ENCODE peak calls at places on chromosomes 2 and 18, in six cellular contexts. One of them, this sample, is unnamed. For H3K79me1, the result is how much of the 10 kb centered on the place peaks cover.

GRCh38 chr2:150561076-150561475 is 73.6 kb upstream of the RND3 start:
- DNase-seq in H1: no peak
- DNase-seq in H9: no peak
- DNase-seq in trophoblast cell: no peak
- DNase-seq in mesenchymal stem cell: no peak
- DNase-seq in IMR-90: no peak
- DNase-seq in this sample: no peak

GRCh38 chr2:158232476-158232875 is 130.8 kb downstream of the UPP2 start:
- DNase-seq in mesenchymal stem cell: peak
- DNase-seq in IMR-90: no peak
- DNase-seq in H9: no peak
- DNase-seq in H1: no peak
- DNase-seq in trophoblast cell: no peak
- DNase-seq in this sample: no peak

GRCh38 chr2:12090072-12090471 is 343.6 kb downstream of the LPIN1 start:
- DNase-seq in mesenchymal stem cell: no peak
- DNase-seq in trophoblast cell: no peak
- DNase-seq in H9: no peak
- DNase-seq in H1: no peak
- DNase-seq in IMR-90: no peak
- DNase-seq in this sample: no peak

GRCh38 chr2:206217162-206217561 is 57.3 kb upstream of the ZDBF2 start:
- DNase-seq in H9: no peak
- DNase-seq in mesenchymal stem cell: no peak
- DNase-seq in H1: no peak
- DNase-seq in IMR-90: no peak
- DNase-seq in trophoblast cell: no peak
- DNase-seq in this sample: peak

GRCh38 chr2:21676676-21677075 is 552.9 kb downstream of the TDRD15 start:
- DNase-seq in IMR-90: peak
- DNase-seq in trophoblast cell: no peak
- DNase-seq in H9: no peak
- DNase-seq in mesenchymal stem cell: no peak
- DNase-seq in H1: no peak
- DNase-seq in this sample: no peak

GRCh38 chr2:20608666-20609348 is 42.1 kb downstream of the HS1BP3 start:
- DNase-seq in H1: no peak
- DNase-seq in IMR-90: peak
- DNase-seq in mesenchymal stem cell: no peak
- DNase-seq in trophoblast cell: no peak
- DNase-seq in H9: no peak
- DNase-seq in this sample: no peak

GRCh38 chr2:115484983-115485382 is 1042.5 kb downstream of the DPP10 start:
- DNase-seq in H9: no peak
- DNase-seq in trophoblast cell: no peak
- DNase-seq in IMR-90: no peak
- DNase-seq in H1: no peak
- DNase-seq in mesenchymal stem cell: no peak
- DNase-seq in this sample: no peak

GRCh38 chr2:13884271-13884976 is 748.1 kb upstream of the LRATD1 start:
- DNase-seq in IMR-90: no peak
- DNase-seq in H1: no peak
- DNase-seq in mesenchymal stem cell: no peak
- DNase-seq in trophoblast cell: no peak
- DNase-seq in H9: no peak
- DNase-seq in this sample: no peak

GRCh38 chr18:50662775-50663383 is 103.0 kb downstream of the MAPK4 start:
- DNase-seq in mesenchymal stem cell: no peak
- DNase-seq in trophoblast cell: no peak
- DNase-seq in H1: no peak
- DNase-seq in H9: no peak
- DNase-seq in IMR-90: no peak
- DNase-seq in this sample: peak

GRCh38 chr2:172082944-172083718 is 2.2 kb upstream of the DLX1 start:
- DNase-seq in H1: peak
- DNase-seq in trophoblast cell: no peak
- DNase-seq in mesenchymal stem cell: peak
- DNase-seq in IMR-90: no peak
- DNase-seq in H9: no peak
- DNase-seq in this sample: peak

GRCh38 chr18:75227535-75227934 is 16.9 kb downstream of the TSHZ1 start:
- DNase-seq in H9: no peak
- DNase-seq in mesenchymal stem cell: no peak
- DNase-seq in IMR-90: no peak
- DNase-seq in H1: no peak
- DNase-seq in trophoblast cell: no peak
- DNase-seq in this sample: no peak

GRCh38 chr18:64042728-64043358 is 73.0 kb downstream of the SERPINB8 start:
- DNase-seq in H1: no peak
- DNase-seq in trophoblast cell: no peak
- DNase-seq in mesenchymal stem cell: no peak
- DNase-seq in IMR-90: no peak
- DNase-seq in H9: no peak
- DNase-seq in this sample: no peak

GRCh38 chr2:164906947-164907346 is 48.4 kb downstream of the SLC38A11 start:
- DNase-seq in mesenchymal stem cell: no peak
- DNase-seq in trophoblast cell: no peak
- DNase-seq in H1: no peak
- DNase-seq in IMR-90: no peak
- DNase-seq in H9: no peak
- DNase-seq in this sample: no peak

GRCh38 chr2:148965596-148966431 is 72.7 kb upstream of the LYPD6B start:
- DNase-seq in H1: no peak
- DNase-seq in trophoblast cell: no peak
- DNase-seq in IMR-90: no peak
- DNase-seq in H9: no peak
- DNase-seq in mesenchymal stem cell: no peak
- DNase-seq in this sample: no peak

GRCh38 chr2:621303-622099 is 55.7 kb downstream of the TMEM18 start:
- DNase-seq in mesenchymal stem cell: no peak
- DNase-seq in IMR-90: no peak
- DNase-seq in H1: peak
- DNase-seq in H9: peak
- DNase-seq in trophoblast cell: no peak
- DNase-seq in this sample: no peak

GRCh38 chr18:77992057-77992456 is 742.4 kb downstream of the GALR1 start:
- DNase-seq in H1: no peak
- DNase-seq in H9: no peak
- DNase-seq in mesenchymal stem cell: no peak
- DNase-seq in IMR-90: no peak
- DNase-seq in trophoblast cell: no peak
- DNase-seq in this sample: no peak

GRCh38 chr18:77993188-77993981 is 743.7 kb downstream of the GALR1 start:
- DNase-seq in mesenchymal stem cell: no peak
- DNase-seq in H1: no peak
- DNase-seq in H9: no peak
- DNase-seq in trophoblast cell: no peak
- DNase-seq in IMR-90: no peak
- DNase-seq in this sample: no peak

GRCh38 chr18:77990901-77991300 is 741.3 kb downstream of the GALR1 start:
- DNase-seq in trophoblast cell: no peak
- DNase-seq in mesenchymal stem cell: no peak
- DNase-seq in H9: no peak
- DNase-seq in H1: no peak
- DNase-seq in IMR-90: no peak
- DNase-seq in this sample: no peak

GRCh38 chr18:77990131-77990530 is 740.5 kb downstream of the GALR1 start:
- DNase-seq in mesenchymal stem cell: no peak
- DNase-seq in IMR-90: no peak
- DNase-seq in H9: no peak
- DNase-seq in trophoblast cell: no peak
- DNase-seq in H1: no peak
- DNase-seq in this sample: no peak

DNA sequence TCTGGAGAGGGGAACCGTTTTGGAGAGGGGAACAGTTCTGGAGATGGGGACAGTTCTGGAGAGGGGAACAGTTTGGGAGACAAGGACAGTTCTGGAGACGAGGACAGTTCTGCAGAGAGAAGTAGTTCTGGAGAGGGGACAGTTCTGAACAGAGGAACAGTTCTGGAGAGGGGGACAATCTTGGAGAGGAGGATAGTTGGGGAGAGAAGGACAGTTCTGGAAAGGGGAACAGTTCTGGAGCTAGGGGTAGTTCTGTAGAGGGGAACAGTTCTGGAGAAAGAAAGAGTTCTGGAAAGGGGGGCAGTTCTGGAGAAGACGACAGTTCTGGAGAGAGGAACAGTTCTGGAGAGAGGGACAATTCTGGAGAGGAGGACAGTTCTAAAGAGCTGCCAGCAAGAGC is 745.9 kb downstream of the GALR1 start:
- DNase-seq in H9: no peak
- DNase-seq in H1: no peak
- DNase-seq in trophoblast cell: no peak
- DNase-seq in mesenchymal stem cell: no peak
- DNase-seq in IMR-90: no peak
- DNase-seq in this sample: no peak
- H2AFZ ChIP-seq in H9: no peak
- H2AFZ ChIP-seq in H1: no peak
- H2AFZ ChIP-seq in trophoblast cell: no peak
- H2AFZ ChIP-seq in mesenchymal stem cell: no peak
- H2AFZ ChIP-seq in IMR-90: no peak
- H2AFZ ChIP-seq in this sample: no peak

GRCh38 chr2:98452396-98453027 is 7.9 kb downstream of the INPP4A start:
- DNase-seq in trophoblast cell: no peak
- DNase-seq in mesenchymal stem cell: no peak
- DNase-seq in H1: peak
- DNase-seq in IMR-90: no peak
- DNase-seq in H9: no peak
- DNase-seq in this sample: no peak

GRCh38 chr2:98455494-98455976 is 10.9 kb downstream of the INPP4A start:
- DNase-seq in IMR-90: peak
- DNase-seq in H1: peak
- DNase-seq in mesenchymal stem cell: peak
- DNase-seq in H9: no peak
- DNase-seq in trophoblast cell: no peak
- DNase-seq in this sample: no peak

GRCh38 chr2:98453531-98453930 is 8.9 kb downstream of the INPP4A start:
- DNase-seq in IMR-90: no peak
- DNase-seq in mesenchymal stem cell: no peak
- DNase-seq in trophoblast cell: no peak
- DNase-seq in H1: peak
- DNase-seq in H9: no peak
- DNase-seq in this sample: no peak

GRCh38 chr2:98454073-98454472 is 9.4 kb downstream of the INPP4A start:
- DNase-seq in trophoblast cell: no peak
- DNase-seq in H9: no peak
- DNase-seq in IMR-90: no peak
- DNase-seq in H1: no peak
- DNase-seq in mesenchymal stem cell: peak
- DNase-seq in this sample: no peak

GRCh38 chr2:98454500-98455235 is 10.0 kb downstream of the INPP4A start:
- DNase-seq in H9: no peak
- DNase-seq in H1: no peak
- DNase-seq in IMR-90: peak
- DNase-seq in trophoblast cell: no peak
- DNase-seq in mesenchymal stem cell: peak
- DNase-seq in this sample: no peak
- H3K79me1 ChIP-seq in H9: under half
- H3K79me1 ChIP-seq in H1: under half
- H3K79me1 ChIP-seq in IMR-90: under half
- H3K79me1 ChIP-seq in trophoblast cell: under half
- H3K79me1 ChIP-seq in mesenchymal stem cell: under half
- H3K79me1 ChIP-seq in this sample: under half

DNA sequence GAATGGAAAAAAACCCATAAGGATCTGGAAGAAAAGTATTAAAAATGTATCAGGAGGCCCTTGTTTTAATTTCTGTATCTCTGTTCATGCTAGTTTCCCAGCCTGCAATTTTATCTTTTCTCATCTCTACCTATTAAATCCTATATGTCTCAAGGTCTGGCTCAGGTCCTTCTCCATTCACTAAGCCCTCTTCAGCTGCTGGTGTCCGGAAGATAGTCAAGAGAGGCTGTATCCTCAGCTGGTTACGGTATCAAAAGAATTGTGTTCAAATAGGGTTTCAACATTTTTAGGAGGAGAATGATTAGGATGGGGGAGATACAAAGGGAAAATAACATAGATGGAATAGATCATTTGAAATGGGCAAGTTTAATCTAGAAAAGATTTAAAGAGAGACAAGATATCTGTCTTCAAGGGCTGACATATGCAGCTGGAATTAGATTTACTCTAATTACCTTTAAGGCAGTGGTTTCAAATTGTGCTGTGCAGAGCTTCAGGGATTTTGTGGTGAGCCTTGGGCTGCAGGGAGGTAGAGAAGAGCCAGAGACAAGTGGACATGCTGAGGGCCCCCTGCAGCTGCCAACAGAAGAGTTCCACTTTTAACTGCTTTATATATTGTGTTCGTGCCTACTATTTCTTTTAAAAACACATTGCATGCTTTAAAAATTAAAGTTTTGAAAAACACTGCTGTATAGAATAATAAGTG is 24.1 kb downstream of the GREB1L start:
- DNase-seq in H1: no peak
- DNase-seq in trophoblast cell: no peak
- DNase-seq in IMR-90: no peak
- DNase-seq in mesenchymal stem cell: no peak
- DNase-seq in H9: no peak
- DNase-seq in this sample: no peak
- H2AFZ ChIP-seq in H1: no peak
- H2AFZ ChIP-seq in trophoblast cell: no peak
- H2AFZ ChIP-seq in IMR-90: no peak
- H2AFZ ChIP-seq in mesenchymal stem cell: no peak
- H2AFZ ChIP-seq in H9: no peak
- H2AFZ ChIP-seq in this sample: no peak

GRCh38 chr2:128307595-128307994 is 11.1 kb downstream of the HS6ST1 start:
- DNase-seq in H9: no peak
- DNase-seq in H1: no peak
- DNase-seq in IMR-90: no peak
- DNase-seq in mesenchymal stem cell: no peak
- DNase-seq in trophoblast cell: no peak
- DNase-seq in this sample: no peak

GRCh38 chr2:128306081-128306930 is 12.4 kb downstream of the HS6ST1 start:
- DNase-seq in IMR-90: peak
- DNase-seq in H9: no peak
- DNase-seq in H1: no peak
- DNase-seq in trophoblast cell: peak
- DNase-seq in mesenchymal stem cell: peak
- DNase-seq in this sample: no peak

GRCh38 chr2:128308284-128308731 is 10.4 kb downstream of the HS6ST1 start:
- DNase-seq in H9: peak
- DNase-seq in H1: no peak
- DNase-seq in mesenchymal stem cell: no peak
- DNase-seq in trophoblast cell: no peak
- DNase-seq in IMR-90: no peak
- DNase-seq in this sample: no peak

GRCh38 chr2:128305555-128306080 is 13.1 kb downstream of the HS6ST1 start:
- DNase-seq in H9: no peak
- DNase-seq in H1: no peak
- DNase-seq in IMR-90: peak
- DNase-seq in trophoblast cell: peak
- DNase-seq in mesenchymal stem cell: peak
- DNase-seq in this sample: no peak

DNA sequence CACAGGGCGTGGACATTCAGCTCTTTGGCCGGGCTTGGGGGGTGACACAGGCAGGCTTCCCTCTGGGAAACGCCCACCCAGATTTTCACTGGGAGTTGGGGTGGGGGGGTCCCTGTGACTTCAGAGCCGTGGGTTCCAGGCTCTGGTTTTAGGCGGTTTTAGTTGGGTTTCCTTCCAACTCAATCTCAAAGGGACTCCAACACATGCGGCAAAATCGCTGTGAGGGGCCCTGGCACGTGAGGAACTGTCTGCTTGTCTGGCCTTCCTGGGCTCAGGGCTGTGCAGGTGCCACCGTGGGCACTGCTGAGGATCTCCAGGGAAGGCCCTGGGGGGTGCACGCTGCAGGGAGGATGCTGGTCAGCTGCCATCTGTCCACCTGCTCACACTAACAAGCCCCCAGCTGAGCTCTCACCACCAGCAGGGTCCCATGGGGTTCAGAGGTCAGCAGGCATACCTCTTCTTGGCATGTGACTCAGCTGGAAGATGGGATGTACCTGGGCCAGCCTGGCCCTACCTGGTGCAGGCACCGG is 11.7 kb downstream of the HS6ST1 start:
- DNase-seq in mesenchymal stem cell: no peak
- DNase-seq in H1: no peak
- DNase-seq in IMR-90: no peak
- DNase-seq in trophoblast cell: no peak
- DNase-seq in H9: peak
- DNase-seq in this sample: no peak
- H3K79me1 ChIP-seq in mesenchymal stem cell: under half
- H3K79me1 ChIP-seq in H1: half or more
- H3K79me1 ChIP-seq in IMR-90: under half
- H3K79me1 ChIP-seq in trophoblast cell: under half
- H3K79me1 ChIP-seq in H9: under half
- H3K79me1 ChIP-seq in this sample: under half